ENCODE peak calls at places on chromosomes 16 and 17, in four cellular contexts. L is activated naive CD4-positive, alpha-beta T cell treated with Interleukin-2 at 50 U/mL for 16 hours; G is KBM-7; A is GM12892. M is an unnamed sample.
A peak's percentile ranks its signal among the peaks of the same experiment; 100 is the strongest.

GRCh38 chr17:69088643-69089200 is 28.0 kb upstream of the ABCA9 start:
- DNase-seq in L (no peak), G (no peak), A (no peak), M (no peak)

GRCh38 chr16:81956213-81956948 is 54.9 kb downstream of the SDR42E1 start:
- DNase-seq in L (no peak), G (no peak), A (no peak), M (no peak)

GRCh38 chr17:44307387-44308186 is 814 bp upstream of the RUNDC3A start:
- DNase-seq in L (no peak), G (no peak), A (no peak), M (no peak)

GRCh38 chr17:79844869-79845600 is 5.8 kb upstream of the CBX4 start:
- DNase-seq in L (peak; percentile 60), G (no peak), A (peak; percentile 86), M (peak; percentile 97)

GRCh38 chr16:49050607-49051006 is 231.0 kb downstream of the CBLN1 start:
- DNase-seq in L (no peak), G (no peak), A (no peak), M (no peak)

GRCh38 chr16:89922884-89923639 is at the start of gene TUBB3:
- DNase-seq in L (peak; percentile 51), G (peak; percentile 75), A (peak; percentile 73), M (peak; percentile 99)

GRCh38 chr17:17613708-17614114 is 22.2 kb upstream of the PEMT start:
- DNase-seq in L (peak; percentile 51), G (peak; percentile 75), A (no peak), M (peak; percentile 29)

GRCh38 chr16:52463904-52464303 is 83.0 kb downstream of the TOX3 start:
- DNase-seq in L (no peak), G (no peak), A (no peak), M (no peak)

GRCh38 chr17:731943-732787 is at the start of gene TLCD3A:
- DNase-seq in L (peak; percentile 54), G (peak; percentile 35), A (peak; percentile 65), M (peak; percentile 71)

GRCh38 chr17:20009302-20010098 is at the start of gene SPECC1:
- DNase-seq in L (peak; percentile 90), G (peak; percentile 91), A (peak; percentile 78), M (peak; percentile 55)

GRCh38 chr17:73551144-73551543 is 93.1 kb downstream of the SDK2 start:
- DNase-seq in L (no peak), G (no peak), A (no peak), M (no peak)

GRCh38 chr17:49223517-49224197 is 6.9 kb downstream of the PHOSPHO1 start:
- DNase-seq in L (peak; percentile 74), G (peak; percentile 71), A (peak; percentile 61), M (peak; percentile 90)

GRCh38 chr17:49766918-49767530 is 3.1 kb upstream of the FAM117A start:
- DNase-seq in L (no peak), G (no peak), A (no peak), M (no peak)

GRCh38 chr17:80477647-80478478 is 1.5 kb upstream of the NPTX1 start:
- DNase-seq in L (peak; percentile 29), G (no peak), A (no peak), M (no peak)

GRCh38 chr16:55566432-55567175 is at the start of gene CAPNS2:
- DNase-seq in L (no peak), G (no peak), A (no peak), M (no peak)

GRCh38 chr17:19762515-19762961 is 14.4 kb upstream of the ALDH3A1 start:
- DNase-seq in L (peak; percentile 59), G (peak; percentile 69), A (peak; percentile 74), M (peak; percentile 93)

GRCh38 chr16:66959645-66960177 is 1.4 kb upstream of the CES3 start:
- DNase-seq in L (no peak), G (no peak), A (no peak), M (no peak)

GRCh38 chr17:28407130-28407973 is 1.3 kb upstream of the SLC46A1 start:
- DNase-seq in L (no peak), G (no peak), A (no peak), M (peak; percentile 72)

GRCh38 chr17:29664743-29665479 is 42.2 kb upstream of the CORO6 start:
- DNase-seq in L (no peak), G (no peak), A (no peak), M (no peak)

GRCh38 chr17:39781028-39781800 is 43.5 kb downstream of the GRB7 start:
- DNase-seq in L (no peak), G (no peak), A (no peak), M (no peak)